ENCODE peak calls at places on chromosomes 3 and 15, in four cellular contexts. M, A, U and H are unnamed samples.

GRCh38 chr15:77180270-77180669 is 109.4 kb upstream of the TSPAN3 start:
- DNase-seq in M (no peak), A (no peak), U (no peak), H (no peak)

GRCh38 chr3:115975353-115975752 is 352.0 kb downstream of the GAP43 start:
- DNase-seq in U (no peak), A (peak), M (peak), H (peak)

GRCh38 chr3:196867155-196867506 is 589 bp upstream of the SENP5 start:
- DNase-seq in A (no peak), U (no peak), M (no peak), H (no peak)

GRCh38 chr3:51944541-51945021 is 2.4 kb downstream of the PARP3 start:
- DNase-seq in M (no peak), U (no peak), A (no peak), H (no peak)

GRCh38 chr3:141305436-141305835 is 62.9 kb upstream of the ZBTB38 start:
- DNase-seq in U (no peak), M (peak), A (no peak), H (peak)

GRCh38 chr15:54089776-54090175 is 111.5 kb downstream of the UNC13C start:
- DNase-seq in A (no peak), M (no peak), U (no peak), H (no peak)

GRCh38 chr3:159922861-159923312 is 65.7 kb upstream of the IL12A start:
- DNase-seq in U (no peak), M (no peak), A (no peak), H (no peak)

GRCh38 chr15:53536479-53537120 is 222.9 kb downstream of the WDR72 start:
- DNase-seq in U (no peak), M (no peak), A (no peak), H (peak)

GRCh38 chr15:74402873-74403589 is 30.7 kb downstream of the SEMA7A start:
- DNase-seq in M (no peak), U (peak), A (no peak), H (no peak)

GRCh38 chr3:53226841-53227407 is 28.9 kb downstream of the TKT start:
- DNase-seq in M (no peak), U (no peak), A (no peak), H (no peak)

GRCh38 chr3:5122030-5122740 is at the start of gene ARL8B:
- DNase-seq in M (peak), U (peak), A (peak), H (peak)
- H2AFZ ChIP-seq in M (peak), U (peak), A (peak), H (peak)

GRCh38 chr3:138412821-138413531 is 21.4 kb upstream of the ESYT3 start:
- DNase-seq in A (no peak), M (peak), U (no peak), H (peak)
- TF ChIP-seq CTCF in A (no peak), M (no peak), U (no peak), H (no peak)

DNA sequence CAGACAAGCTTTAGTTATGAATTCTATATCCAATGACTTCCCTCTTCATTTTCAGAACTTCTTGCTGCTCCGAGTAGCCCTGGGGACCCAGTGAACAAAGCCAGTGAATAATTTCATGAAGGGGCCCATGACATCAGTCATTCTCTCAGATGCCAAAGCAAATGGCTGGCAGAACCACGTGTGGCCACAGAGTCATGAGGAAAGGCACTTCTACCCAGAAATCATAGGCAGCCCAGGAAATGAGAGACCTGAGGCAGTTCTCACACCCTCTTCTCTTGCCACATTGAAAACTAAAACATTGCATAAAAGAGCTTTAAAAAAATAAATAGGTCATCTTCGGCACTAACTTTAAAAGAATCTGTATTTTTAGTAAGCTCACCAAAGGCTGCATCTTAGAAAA is 4.3 kb upstream of the UACA start:
- DNase-seq in U (no peak), M (no peak), A (no peak), H (no peak)
- H2AFZ ChIP-seq in U (no peak), M (no peak), A (no peak), H (no peak)

DNA sequence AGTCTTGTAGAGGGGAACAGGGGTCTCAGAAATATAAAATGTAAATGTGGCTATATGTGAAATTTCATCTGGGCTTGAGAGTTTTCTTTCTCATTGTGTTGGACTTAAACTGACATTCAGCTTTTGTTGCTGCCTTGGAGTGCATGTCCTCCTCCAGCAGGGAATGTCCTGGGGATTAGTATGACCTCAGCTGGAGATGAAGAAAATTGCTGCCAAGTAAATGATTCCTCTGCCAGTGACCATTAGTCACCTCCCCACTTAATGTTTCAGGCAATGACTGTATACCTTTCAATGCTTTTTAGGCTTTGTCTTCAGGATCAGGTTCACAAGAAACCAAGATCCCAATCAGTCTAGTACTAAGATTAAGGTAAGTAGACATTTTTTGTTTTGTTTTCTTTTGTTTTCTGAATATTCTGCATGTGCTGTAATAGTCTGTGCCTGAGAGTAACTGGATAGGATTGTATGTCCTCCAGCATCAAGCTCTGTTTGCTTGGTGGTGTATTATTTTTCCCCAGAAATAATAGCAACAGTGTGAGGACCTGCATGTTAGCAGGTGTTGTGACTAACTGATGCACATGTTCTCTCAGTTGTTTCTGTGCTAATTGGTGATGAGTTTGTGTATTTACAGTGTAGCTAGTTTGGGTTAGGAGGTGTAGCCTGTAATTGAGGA is 18.1 kb upstream of the SLC22A13 start:
- DNase-seq in U (no peak), M (peak), A (peak), H (peak)
- TF ChIP-seq CTCF in U (no peak), M (peak), A (peak), H (peak)

DNA sequence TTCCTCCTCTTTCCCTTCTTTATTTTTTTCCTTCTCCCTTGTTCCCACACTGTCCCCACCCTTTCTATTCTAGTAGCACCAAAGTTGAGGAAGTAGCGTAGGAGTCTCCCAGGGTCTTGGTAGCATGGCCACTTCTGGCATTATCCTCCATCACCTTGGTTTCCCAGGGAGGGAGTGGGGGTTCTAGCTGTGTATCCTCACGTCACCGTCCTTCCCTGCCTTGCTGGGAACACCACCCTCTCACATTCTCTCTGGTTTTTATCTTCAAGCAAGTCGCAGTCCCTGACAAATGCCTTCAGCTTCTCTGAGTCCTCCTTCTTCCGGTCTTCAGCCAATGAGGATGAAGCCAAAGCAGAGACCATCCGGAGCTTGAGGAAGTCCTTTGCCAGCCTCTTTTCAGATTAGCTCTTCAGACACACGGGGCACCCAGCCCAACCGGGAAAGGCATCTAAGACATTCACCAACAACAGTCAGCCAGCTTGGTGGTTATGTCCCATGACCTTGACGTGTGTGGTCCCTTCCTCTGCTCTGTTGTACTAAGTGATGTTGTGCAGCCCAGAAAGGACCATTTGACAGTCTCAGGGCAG is 31.6 kb upstream of the TIMP4 start:
- DNase-seq in U (no peak), M (no peak), A (no peak), H (no peak)
- H2AFZ ChIP-seq in U (no peak), M (peak), A (no peak), H (no peak)

GRCh38 chr3:100157617-100158016 is 43.3 kb upstream of the FILIP1L start:
- DNase-seq in M (no peak), A (no peak), U (no peak), H (no peak)
- TF ChIP-seq CTCF in M (no peak), A (no peak), U (no peak), H (no peak)

DNA sequence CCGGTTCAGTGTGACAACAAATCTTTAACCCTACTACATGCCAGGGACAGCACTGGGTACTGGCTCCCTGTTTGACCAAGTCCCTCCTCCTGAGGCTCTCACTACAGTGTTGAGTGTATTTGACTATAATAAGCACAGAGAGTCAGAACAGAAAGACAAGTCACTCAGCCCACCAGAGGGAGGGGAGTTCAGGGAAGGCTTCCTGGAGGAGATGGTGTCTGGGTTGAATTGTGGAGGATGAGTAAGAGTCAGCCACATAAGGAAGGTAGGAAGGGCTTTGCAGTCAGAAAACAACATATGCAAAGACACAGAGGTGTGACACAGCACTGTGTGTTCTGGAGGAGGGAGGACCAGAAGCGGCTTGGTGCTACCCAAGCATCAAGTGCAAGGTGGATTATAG is 17.7 kb downstream of the MEGF11 start:
- DNase-seq in M (no peak), U (no peak), A (no peak), H (no peak)
- H2AFZ ChIP-seq in M (no peak), U (no peak), A (no peak), H (no peak)

DNA sequence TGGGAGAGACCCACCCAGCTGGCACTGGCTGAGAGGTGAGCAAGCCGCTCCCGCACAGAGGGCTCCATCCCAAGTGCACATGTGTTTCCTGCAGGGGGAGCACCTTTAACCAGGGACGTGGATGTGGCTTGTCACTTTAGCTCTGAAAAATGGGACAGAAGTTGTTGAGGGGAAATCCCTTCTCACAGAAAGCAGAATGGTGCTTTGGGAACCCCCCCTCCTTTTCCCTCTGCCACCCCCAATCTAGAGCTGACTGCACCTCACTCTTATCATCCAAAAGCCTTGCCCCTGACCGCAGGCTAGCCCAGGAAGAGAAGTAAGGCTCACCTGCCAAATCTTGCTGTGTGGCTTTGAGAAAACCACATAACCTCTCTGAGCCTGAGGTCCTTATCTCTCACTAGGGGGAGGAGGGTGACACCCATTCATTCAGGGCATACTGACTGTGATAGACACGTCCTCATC is 77.9 kb downstream of the RPN1 start:
- DNase-seq in A (no peak), M (no peak), U (peak), H (peak)
- TF ChIP-seq CTCF in A (no peak), M (peak), U (peak), H (peak)